ENCODE peak calls at places on chromosomes 16 and 17, in five cellular contexts. One of them, this sample, is unnamed.

GRCh38 chr17:2418572-2418971 is 17.7 kb upstream of the MNT start:
- DNase-seq in HCT116: no peak
- DNase-seq in GM12878: no peak
- DNase-seq in A549: no peak
- DNase-seq in WTC11: no peak
- DNase-seq in this sample: no peak

GRCh38 chr16:53865492-53865863 is 161.5 kb downstream of the FTO start:
- DNase-seq in WTC11: no peak
- DNase-seq in HCT116: peak; percentile 7
- DNase-seq in GM12878: peak; percentile 32
- DNase-seq in A549: peak; percentile 22
- DNase-seq in this sample: peak; percentile 83

GRCh38 chr16:27717726-27718125 is 167.8 kb downstream of the KATNIP start:
- DNase-seq in A549: no peak
- DNase-seq in HCT116: no peak
- DNase-seq in WTC11: no peak
- DNase-seq in GM12878: no peak
- DNase-seq in this sample: no peak

GRCh38 chr17:28227278-28228108 is 91.5 kb upstream of the TMEM97 start:
- DNase-seq in WTC11: peak; percentile 98
- DNase-seq in HCT116: peak; percentile 73
- DNase-seq in GM12878: no peak
- DNase-seq in A549: peak; percentile 93
- DNase-seq in this sample: no peak

GRCh38 chr17:40319651-40320550 is 10.9 kb downstream of the RARA start:
- DNase-seq in A549: no peak
- DNase-seq in GM12878: no peak
- DNase-seq in HCT116: no peak
- DNase-seq in WTC11: no peak
- DNase-seq in this sample: peak; percentile 49

GRCh38 chr16:67967956-67968439 is 439 bp downstream of the SLC12A4 start:
- DNase-seq in HCT116: no peak
- DNase-seq in GM12878: no peak
- DNase-seq in A549: no peak
- DNase-seq in WTC11: peak; percentile 38
- DNase-seq in this sample: peak; percentile 61

GRCh38 chr17:57892146-57892819 is 42.4 kb upstream of the MRPS23 start:
- DNase-seq in WTC11: peak; percentile 96
- DNase-seq in HCT116: peak; percentile 81
- DNase-seq in A549: peak; percentile 92
- DNase-seq in GM12878: no peak
- DNase-seq in this sample: peak; percentile 83

GRCh38 chr17:82184761-82185160 is 27.9 kb downstream of the CCDC57 start:
- DNase-seq in HCT116: no peak
- DNase-seq in GM12878: no peak
- DNase-seq in WTC11: no peak
- DNase-seq in A549: no peak
- DNase-seq in this sample: no peak

GRCh38 chr17:78541488-78542237 is 35.5 kb downstream of the DNAH17 start:
- DNase-seq in GM12878: no peak
- DNase-seq in WTC11: no peak
- DNase-seq in A549: peak; percentile 95
- DNase-seq in HCT116: peak; percentile 36
- DNase-seq in this sample: peak; percentile 38

GRCh38 chr17:36500745-36501225 is 14.3 kb downstream of the ZNHIT3 start:
- DNase-seq in HCT116: no peak
- DNase-seq in A549: no peak
- DNase-seq in WTC11: no peak
- DNase-seq in GM12878: no peak
- DNase-seq in this sample: no peak

GRCh38 chr17:43011728-43012472 is 5.3 kb downstream of the IFI35 start:
- DNase-seq in A549: no peak
- DNase-seq in GM12878: no peak
- DNase-seq in WTC11: no peak
- DNase-seq in HCT116: no peak
- DNase-seq in this sample: no peak

GRCh38 chr16:24151482-24151939 is 104.6 kb upstream of the CACNG3 start:
- DNase-seq in A549: no peak
- DNase-seq in HCT116: no peak
- DNase-seq in WTC11: no peak
- DNase-seq in GM12878: no peak
- DNase-seq in this sample: no peak

GRCh38 chr17:9238340-9239259 is 217.3 kb downstream of the NTN1 start:
- DNase-seq in A549: no peak
- DNase-seq in HCT116: no peak
- DNase-seq in GM12878: no peak
- DNase-seq in WTC11: no peak
- DNase-seq in this sample: no peak

GRCh38 chr16:11030990-11031510 is 86.7 kb downstream of the CLEC16A start:
- DNase-seq in HCT116: no peak
- DNase-seq in GM12878: no peak
- DNase-seq in WTC11: no peak
- DNase-seq in A549: no peak
- DNase-seq in this sample: no peak

GRCh38 chr17:34820922-34821321 is 140.3 kb downstream of the CCT6B start:
- DNase-seq in GM12878: no peak
- DNase-seq in WTC11: no peak
- DNase-seq in A549: peak; percentile 29
- DNase-seq in HCT116: no peak
- DNase-seq in this sample: peak; percentile 27

GRCh38 chr16:87056083-87056482 is 261.1 kb downstream of the C16orf95 start:
- DNase-seq in GM12878: no peak
- DNase-seq in A549: peak; percentile 5
- DNase-seq in HCT116: no peak
- DNase-seq in WTC11: no peak
- DNase-seq in this sample: no peak

GRCh38 chr16:12095275-12096161 is 119.0 kb downstream of the SNX29 start:
- DNase-seq in A549: peak; percentile 41
- DNase-seq in GM12878: no peak
- DNase-seq in HCT116: peak; percentile 22
- DNase-seq in WTC11: peak; percentile 67
- DNase-seq in this sample: peak; percentile 64

GRCh38 chr17:15457723-15458094 is 9.7 kb downstream of the CDRT4 start:
- DNase-seq in A549: no peak
- DNase-seq in WTC11: no peak
- DNase-seq in HCT116: no peak
- DNase-seq in GM12878: no peak
- DNase-seq in this sample: no peak

GRCh38 chr17:73247728-73248127 is 14.0 kb downstream of the CPSF4L start:
- DNase-seq in GM12878: no peak
- DNase-seq in HCT116: no peak
- DNase-seq in WTC11: no peak
- DNase-seq in A549: peak; percentile 32
- DNase-seq in this sample: no peak

GRCh38 chr17:39209317-39210092 is 9.4 kb downstream of the RPL19 start:
- DNase-seq in WTC11: peak; percentile 61
- DNase-seq in HCT116: no peak
- DNase-seq in A549: no peak
- DNase-seq in GM12878: no peak
- DNase-seq in this sample: peak; percentile 75

GRCh38 chr17:21816592-21817567 is 124.6 kb downstream of the KCNJ18 start:
- DNase-seq in GM12878: no peak
- DNase-seq in HCT116: no peak
- DNase-seq in WTC11: no peak
- DNase-seq in A549: no peak
- DNase-seq in this sample: no peak

GRCh38 chr16:49085689-49086088 is 195.9 kb downstream of the CBLN1 start:
- DNase-seq in HCT116: no peak
- DNase-seq in A549: no peak
- DNase-seq in GM12878: no peak
- DNase-seq in WTC11: no peak
- DNase-seq in this sample: no peak

GRCh38 chr16:1493746-1494094 is 560 bp downstream of the TELO2 start:
- DNase-seq in HCT116: no peak
- DNase-seq in WTC11: peak; percentile 39
- DNase-seq in A549: no peak
- DNase-seq in GM12878: no peak
- DNase-seq in this sample: no peak

GRCh38 chr17:57048096-57048495 is 37.0 kb upstream of the AKAP1 start:
- DNase-seq in GM12878: no peak
- DNase-seq in WTC11: no peak
- DNase-seq in HCT116: no peak
- DNase-seq in A549: no peak
- DNase-seq in this sample: no peak

GRCh38 chr16:70750893-70751467 is 50.0 kb downstream of the VAC14 start:
- DNase-seq in A549: peak; percentile 66
- DNase-seq in HCT116: no peak
- DNase-seq in GM12878: no peak
- DNase-seq in WTC11: no peak
- DNase-seq in this sample: peak; percentile 99

GRCh38 chr16:29986231-29986630 is 9.2 kb downstream of the HIRIP3 start:
- DNase-seq in HCT116: no peak
- DNase-seq in GM12878: no peak
- DNase-seq in WTC11: no peak
- DNase-seq in A549: no peak
- DNase-seq in this sample: no peak

GRCh38 chr16:29986931-29987330 is 8.5 kb downstream of the HIRIP3 start:
- DNase-seq in WTC11: no peak
- DNase-seq in GM12878: no peak
- DNase-seq in A549: no peak
- DNase-seq in HCT116: no peak
- DNase-seq in this sample: no peak

GRCh38 chr16:29989111-29989858 is 6.1 kb downstream of the HIRIP3 start:
- DNase-seq in WTC11: no peak
- DNase-seq in GM12878: no peak
- DNase-seq in HCT116: no peak
- DNase-seq in A549: no peak
- DNase-seq in this sample: no peak

GRCh38 chr16:29988346-29989075 is 6.9 kb downstream of the HIRIP3 start:
- DNase-seq in GM12878: no peak
- DNase-seq in HCT116: no peak
- DNase-seq in A549: no peak
- DNase-seq in WTC11: no peak
- DNase-seq in this sample: no peak

DNA sequence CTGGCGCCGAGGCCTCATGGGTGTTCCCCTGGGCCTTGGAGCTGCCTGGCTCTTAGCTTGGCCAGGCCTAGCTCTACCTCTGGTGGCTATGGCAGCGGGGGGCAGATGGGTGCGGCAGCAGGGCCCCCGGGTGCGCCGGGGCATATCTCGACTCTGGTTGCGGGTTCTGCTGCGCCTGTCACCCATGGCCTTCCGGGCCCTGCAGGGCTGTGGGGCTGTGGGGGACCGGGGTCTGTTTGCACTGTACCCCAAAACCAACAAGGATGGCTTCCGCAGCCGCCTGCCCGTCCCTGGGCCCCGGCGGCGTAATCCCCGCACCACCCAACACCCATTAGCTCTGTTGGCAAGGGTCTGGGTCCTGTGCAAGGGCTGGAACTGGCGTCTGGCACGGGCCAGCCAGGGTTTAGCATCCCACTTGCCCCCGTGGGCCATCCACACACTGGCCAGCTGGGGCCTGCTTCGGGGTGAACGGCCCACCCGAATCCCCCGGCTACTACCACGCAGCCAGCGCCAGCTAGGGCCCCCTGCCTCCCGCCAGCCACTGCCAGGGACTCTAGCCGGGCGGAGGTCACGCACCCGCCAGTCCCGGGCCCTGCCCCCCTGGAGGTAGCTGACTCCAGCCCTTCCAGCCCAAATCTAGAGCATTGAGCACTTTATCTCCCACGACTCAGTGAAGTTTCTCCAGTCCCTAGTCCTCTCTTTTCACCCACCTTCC is 7.9 kb downstream of the HIRIP3 start:
- DNase-seq in GM12878: no peak
- DNase-seq in WTC11: no peak
- DNase-seq in HCT116: no peak
- DNase-seq in A549: no peak
- DNase-seq in this sample: no peak
- TF ChIP-seq MAX in GM12878: no peak
- TF ChIP-seq MAX in WTC11: no peak
- TF ChIP-seq MAX in HCT116: no peak
- TF ChIP-seq MAX in A549: no peak
- TF ChIP-seq MAX in this sample: no peak

DNA sequence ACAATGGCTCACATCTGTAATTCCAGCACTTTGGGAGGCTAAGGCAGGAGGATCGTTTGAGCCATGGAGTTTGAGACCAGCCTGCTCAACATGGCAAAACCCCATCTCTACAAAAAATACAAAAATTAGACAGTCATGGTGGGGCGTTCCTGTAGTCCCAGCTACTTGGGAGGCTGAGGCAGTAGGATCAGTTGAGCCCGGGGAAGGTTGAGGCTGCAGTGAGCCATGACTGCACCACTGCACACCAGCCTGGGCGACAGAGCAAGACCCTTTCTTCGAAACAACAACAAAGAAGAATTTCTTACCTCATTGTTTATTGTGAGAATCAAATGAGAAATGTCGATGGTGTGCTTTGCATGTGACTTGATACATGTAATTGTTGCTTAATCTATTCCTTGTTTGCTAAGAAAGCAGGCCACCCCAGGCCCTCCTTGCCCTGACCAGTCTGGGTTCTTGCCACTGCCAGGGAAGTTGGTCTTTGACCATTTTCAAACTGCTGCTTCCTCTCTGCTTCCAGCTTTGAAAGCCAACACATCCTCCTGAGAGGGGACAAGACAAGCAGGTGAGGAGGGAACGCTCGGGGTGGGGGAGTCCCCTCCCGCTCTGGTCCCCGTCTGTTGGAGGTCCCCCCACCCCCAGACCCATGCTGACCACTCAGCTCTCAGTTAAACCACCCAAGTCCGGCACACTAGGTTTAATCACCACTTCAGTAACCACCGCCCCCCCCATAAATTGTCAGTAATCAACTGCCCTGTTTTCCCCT is 47.3 kb upstream of the CPNE2 start:
- DNase-seq in WTC11: no peak
- DNase-seq in GM12878: no peak
- DNase-seq in A549: no peak
- DNase-seq in HCT116: no peak
- DNase-seq in this sample: no peak
- TF ChIP-seq MAX in WTC11: no peak
- TF ChIP-seq MAX in GM12878: no peak
- TF ChIP-seq MAX in A549: no peak
- TF ChIP-seq MAX in HCT116: no peak
- TF ChIP-seq MAX in this sample: no peak

GRCh38 chr16:20178297-20178696 is 104.6 kb upstream of the GPR139 start:
- DNase-seq in HCT116: no peak
- DNase-seq in GM12878: no peak
- DNase-seq in A549: no peak
- DNase-seq in WTC11: no peak
- DNase-seq in this sample: no peak

DNA sequence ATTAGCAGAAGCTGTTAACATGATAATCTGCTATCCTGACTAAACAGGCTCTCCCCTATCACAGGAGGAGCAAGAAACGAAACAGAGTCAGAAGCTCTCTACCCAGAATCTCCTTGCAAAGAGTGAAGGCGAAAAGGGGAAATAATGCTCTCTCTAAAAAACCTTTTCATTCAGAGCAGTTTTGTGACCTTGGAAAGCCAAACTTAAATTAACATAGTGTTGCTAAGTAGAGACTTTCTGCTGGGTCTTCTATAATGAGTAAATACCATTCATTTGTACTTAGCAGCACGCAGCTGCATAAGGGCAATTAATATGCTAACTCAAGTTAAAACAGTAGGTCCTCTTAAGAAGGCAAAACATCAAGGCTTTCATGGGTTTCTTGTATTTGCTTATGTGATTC is 101.7 kb upstream of the GPR139 start:
- DNase-seq in A549: no peak
- DNase-seq in GM12878: peak; percentile 27
- DNase-seq in HCT116: no peak
- DNase-seq in WTC11: no peak
- DNase-seq in this sample: no peak
- TF ChIP-seq MAX in A549: no peak
- TF ChIP-seq MAX in GM12878: no peak
- TF ChIP-seq MAX in HCT116: no peak
- TF ChIP-seq MAX in WTC11: no peak
- TF ChIP-seq MAX in this sample: no peak

GRCh38 chr17:44989552-44990138 is 21.5 kb upstream of the C1QL1 start:
- DNase-seq in GM12878: peak; percentile 27
- DNase-seq in WTC11: no peak
- DNase-seq in A549: no peak
- DNase-seq in HCT116: no peak
- DNase-seq in this sample: no peak
- TF ChIP-seq MAX in GM12878: no peak
- TF ChIP-seq MAX in WTC11: no peak
- TF ChIP-seq MAX in A549: no peak
- TF ChIP-seq MAX in HCT116: no peak
- TF ChIP-seq MAX in this sample: no peak